ENCODE peak calls at places on chromosomes 13 and 19, in nine cellular contexts. V is AG20443; A is glutamatergic neuron; C is NCI-H510A; G is CD4-positive, alpha-beta T cell; J is lower leg skin; O is posterior vena cava; U is right cardiac atrium; X is AG09319. Q is an unnamed sample.

GRCh38 chr13:114054269-114054668 is 78.2 kb downstream of the RASA3 start:
- DNase-seq in V (no peak), A (no peak), C (no peak), G (no peak), J (no peak), O (no peak), U (peak), X (no peak), Q (no peak)

GRCh38 chr19:56120371-56121179 is 520 bp downstream of the ZNF787 start:
- DNase-seq in V (peak), A (peak), C (peak), G (peak), J (peak), O (peak), U (peak), X (no peak), Q (peak)

GRCh38 chr13:45105895-45106294 is 14.4 kb upstream of the GTF2F2 start:
- DNase-seq in V (no peak), A (no peak), C (no peak), G (no peak), J (no peak), O (no peak), U (no peak), X (no peak), Q (no peak)

GRCh38 chr13:44273991-44274810 is 99.4 kb upstream of the SERP2 start:
- DNase-seq in V (peak), A (no peak), C (no peak), G (peak), J (no peak), O (no peak), U (no peak), X (no peak), Q (no peak)

GRCh38 chr19:1844536-1845515 is 3.5 kb downstream of the REXO1 start:
- DNase-seq in V (no peak), A (no peak), C (no peak), G (no peak), J (no peak), O (no peak), U (no peak), X (no peak), Q (no peak)

GRCh38 chr13:98822238-98822606 is 69.8 kb upstream of the SLC15A1 start:
- DNase-seq in V (no peak), A (no peak), C (no peak), G (no peak), J (no peak), O (no peak), U (no peak), X (no peak), Q (no peak)

GRCh38 chr19:2087621-2088100 is 8.5 kb downstream of the MOB3A start:
- DNase-seq in V (no peak), A (no peak), C (no peak), G (no peak), J (no peak), O (no peak), U (no peak), X (no peak), Q (no peak)

GRCh38 chr13:32370805-32371204 is 55.5 kb downstream of the BRCA2 start:
- DNase-seq in V (no peak), A (no peak), C (no peak), G (no peak), J (no peak), O (no peak), U (no peak), X (no peak), Q (no peak)

GRCh38 chr13:112449545-112449930 is 73.4 kb downstream of the SPACA7 start:
- DNase-seq in V (no peak), A (no peak), C (no peak), G (no peak), J (no peak), O (peak), U (no peak), X (no peak), Q (no peak)

GRCh38 chr13:31020996-31021395 is 88.5 kb downstream of the TEX26 start:
- DNase-seq in V (no peak), A (no peak), C (no peak), G (no peak), J (no peak), O (no peak), U (no peak), X (no peak), Q (no peak)

GRCh38 chr19:38227272-38228004 is 3.4 kb upstream of the DPF1 start:
- DNase-seq in V (no peak), A (no peak), C (no peak), G (no peak), J (no peak), O (no peak), U (no peak), X (no peak), Q (no peak)

GRCh38 chr19:34960940-34961679 is 2.9 kb downstream of the ZNF792 start:
- DNase-seq in V (no peak), A (no peak), C (no peak), G (no peak), J (no peak), O (no peak), U (no peak), X (no peak), Q (no peak)

GRCh38 chr19:57708641-57709354 is at the start of gene ZNF154:
- DNase-seq in V (peak), A (peak), C (no peak), G (no peak), J (no peak), O (peak), U (peak), X (peak), Q (peak)

GRCh38 chr19:38062959-38063786 is 156.2 kb downstream of the SIPA1L3 start:
- DNase-seq in V (peak), A (peak), C (peak), G (no peak), J (no peak), O (no peak), U (no peak), X (no peak), Q (no peak)

GRCh38 chr19:6851359-6851758 is 36.0 kb upstream of the ADGRE1 start:
- DNase-seq in V (no peak), A (no peak), C (no peak), G (no peak), J (no peak), O (no peak), U (no peak), X (no peak), Q (no peak)

GRCh38 chr13:113245858-113246791 is 36.7 kb downstream of the CUL4A start:
- DNase-seq in V (no peak), A (no peak), C (no peak), G (no peak), J (no peak), O (no peak), U (no peak), X (no peak), Q (no peak)

GRCh38 chr13:29496241-29496712 is 99.2 kb downstream of the SLC7A1 start:
- DNase-seq in V (no peak), A (no peak), C (no peak), G (no peak), J (no peak), O (no peak), U (peak), X (no peak), Q (no peak)

GRCh38 chr19:43639507-43640423 is at the start of gene CADM4:
- DNase-seq in V (peak), A (peak), C (no peak), G (peak), J (no peak), O (no peak), U (peak), X (no peak), Q (no peak)